ENCODE peak calls at places on chromosomes 6 and 20, in seven cellular contexts. O is mesendoderm, F is foreskin keratinocyte, X is ovary, B is thyroid gland, Z is astrocyte, Y is brain microvascular endothelial cell. Q is an unnamed sample.

GRCh38 chr20:49561256-49561655 is 6.7 kb downstream of the PTGIS start:
- DNase-seq in O (no peak), F (no peak), X (no peak), B (no peak), Z (no peak), Y (no peak), Q (no peak)

GRCh38 chr6:128463942-128464341 is 56.5 kb downstream of the PTPRK start:
- DNase-seq in O (no peak), F (peak), X (no peak), B (no peak), Z (peak), Y (peak), Q (no peak)

GRCh38 chr6:153172815-153173214 is 41.7 kb upstream of the RGS17 start:
- DNase-seq in O (no peak), F (no peak), X (no peak), B (no peak), Z (no peak), Y (no peak), Q (no peak)

GRCh38 chr6:69825904-69826303 is 29.1 kb upstream of the LMBRD1 start:
- DNase-seq in O (no peak), F (peak), X (no peak), B (no peak), Z (peak), Y (peak), Q (no peak)

GRCh38 chr20:54088430-54088829 is 18.0 kb upstream of the BCAS1 start:
- DNase-seq in O (peak), F (no peak), X (no peak), B (no peak), Z (peak), Y (no peak), Q (no peak)

GRCh38 chr6:21931641-21932335 is 338.2 kb downstream of the SOX4 start:
- DNase-seq in O (no peak), F (peak), X (no peak), B (no peak), Z (peak), Y (peak), Q (no peak)

GRCh38 chr6:4316867-4317400 is 181.6 kb upstream of the ECI2 start:
- DNase-seq in O (peak), F (peak), X (no peak), B (no peak), Z (peak), Y (peak), Q (peak)

GRCh38 chr20:64160536-64161495 is 3.4 kb upstream of the MYT1 start:
- DNase-seq in O (peak), F (no peak), X (no peak), B (no peak), Z (no peak), Y (no peak), Q (no peak)

GRCh38 chr20:25009218-25010145 is 16.9 kb upstream of the APMAP start:
- DNase-seq in O (no peak), F (no peak), X (no peak), B (peak), Z (peak), Y (no peak), Q (no peak)

GRCh38 chr6:128124713-128125112 is 223.9 kb upstream of the THEMIS start:
- DNase-seq in O (peak), F (no peak), X (no peak), B (no peak), Z (peak), Y (peak), Q (no peak)

GRCh38 chr6:41577356-41577864 is 31.2 kb downstream of the FOXP4 start:
- DNase-seq in O (no peak), F (no peak), X (no peak), B (no peak), Z (no peak), Y (no peak), Q (no peak)
- H3K27ac ChIP-seq in O (peak), F (no peak), X (no peak), B (peak), Z (no peak), Y (no peak), Q (no peak)

GRCh38 chr6:43613721-43614395 is 15.2 kb downstream of the GTPBP2 start:
- DNase-seq in O (no peak), F (no peak), X (no peak), B (no peak), Z (no peak), Y (no peak), Q (no peak)
- H3K27ac ChIP-seq in O (no peak), F (no peak), X (no peak), B (no peak), Z (no peak), Y (no peak), Q (no peak)

GRCh38 chr6:15513801-15514711 is 148.8 kb downstream of the DTNBP1 start:
- DNase-seq in O (no peak), F (peak), X (no peak), B (no peak), Z (no peak), Y (no peak), Q (no peak)

GRCh38 chr6:15510536-15511247 is 152.1 kb downstream of the DTNBP1 start:
- DNase-seq in O (no peak), F (no peak), X (no peak), B (no peak), Z (no peak), Y (no peak), Q (no peak)

GRCh38 chr6:15513131-15513771 is 149.6 kb downstream of the DTNBP1 start:
- DNase-seq in O (no peak), F (no peak), X (no peak), B (no peak), Z (no peak), Y (no peak), Q (no peak)

GRCh38 chr6:15511248-15512125 is 151.3 kb downstream of the DTNBP1 start:
- DNase-seq in O (no peak), F (no peak), X (no peak), B (no peak), Z (no peak), Y (no peak), Q (no peak)

GRCh38 chr6:15512126-15512525 is 150.7 kb downstream of the DTNBP1 start:
- DNase-seq in O (peak), F (no peak), X (no peak), B (peak), Z (no peak), Y (no peak), Q (no peak)
- H3K27ac ChIP-seq in O (no peak), F (no peak), X (no peak), B (no peak), Z (no peak), Y (no peak), Q (no peak)

GRCh38 chr20:23629542-23630391 is 8.0 kb downstream of the CST3 start:
- DNase-seq in O (no peak), F (no peak), X (no peak), B (no peak), Z (no peak), Y (no peak), Q (no peak)

GRCh38 chr20:23627501-23627900 is 10.3 kb downstream of the CST3 start:
- DNase-seq in O (no peak), F (no peak), X (no peak), B (no peak), Z (peak), Y (no peak), Q (no peak)

GRCh38 chr20:23630392-23630849 is 7.3 kb downstream of the CST3 start:
- DNase-seq in O (no peak), F (no peak), X (no peak), B (no peak), Z (no peak), Y (no peak), Q (no peak)

GRCh38 chr20:23629017-23629541 is 8.7 kb downstream of the CST3 start:
- DNase-seq in O (peak), F (peak), X (no peak), B (peak), Z (peak), Y (peak), Q (peak)

GRCh38 chr20:23628402-23629016 is 9.2 kb downstream of the CST3 start:
- DNase-seq in O (no peak), F (no peak), X (no peak), B (no peak), Z (no peak), Y (no peak), Q (no peak)
- H3K27ac ChIP-seq in O (no peak), F (peak), X (no peak), B (no peak), Z (no peak), Y (no peak), Q (peak)

DNA sequence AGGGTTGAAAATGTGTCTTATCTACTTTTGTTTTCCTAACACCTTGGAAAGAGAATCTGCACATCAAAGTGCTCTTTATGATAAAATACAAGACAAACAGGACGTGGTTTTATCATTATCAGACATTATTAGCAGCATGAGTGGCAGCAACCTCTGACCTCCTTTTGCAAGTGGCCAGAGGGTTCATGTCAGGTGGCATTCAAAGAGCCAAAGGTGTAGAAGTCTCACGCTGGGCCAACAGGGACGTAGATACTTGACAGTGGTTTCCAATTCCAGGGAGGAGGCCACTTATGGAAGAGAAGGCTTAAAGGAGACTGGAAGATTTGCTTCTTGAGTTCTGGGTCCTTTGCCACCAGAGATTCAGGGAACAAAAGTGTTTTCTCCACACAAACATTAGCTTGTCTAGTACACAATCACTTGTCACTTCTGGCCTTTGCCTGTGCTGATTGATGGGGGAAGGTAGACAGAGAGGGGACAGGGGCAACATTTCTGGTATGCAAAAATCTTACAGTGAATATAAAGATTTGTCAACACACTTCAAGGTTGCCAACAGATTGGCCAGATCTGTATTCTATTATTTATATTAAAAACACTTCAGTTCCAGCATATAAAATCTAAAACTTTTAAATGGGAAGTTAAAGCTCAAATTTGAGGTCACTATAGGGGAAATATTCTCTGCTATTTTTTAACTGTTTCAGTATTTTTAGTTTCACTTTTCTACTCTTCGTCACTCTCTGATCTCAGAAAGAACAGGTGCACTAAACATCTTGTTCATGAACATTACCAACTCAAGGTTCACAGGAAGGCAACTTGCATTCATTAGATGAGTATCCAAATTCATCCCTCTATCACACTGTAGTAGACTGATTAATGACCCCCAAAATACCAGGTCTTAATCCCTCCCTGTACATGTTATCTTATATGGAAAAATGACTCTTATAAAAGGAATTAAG is 52.1 kb upstream of the FBXO30 start:
- DNase-seq in O (peak), F (no peak), X (no peak), B (no peak), Z (no peak), Y (no peak), Q (no peak)
- H3K27ac ChIP-seq in O (no peak), F (no peak), X (no peak), B (no peak), Z (no peak), Y (no peak), Q (no peak)

DNA sequence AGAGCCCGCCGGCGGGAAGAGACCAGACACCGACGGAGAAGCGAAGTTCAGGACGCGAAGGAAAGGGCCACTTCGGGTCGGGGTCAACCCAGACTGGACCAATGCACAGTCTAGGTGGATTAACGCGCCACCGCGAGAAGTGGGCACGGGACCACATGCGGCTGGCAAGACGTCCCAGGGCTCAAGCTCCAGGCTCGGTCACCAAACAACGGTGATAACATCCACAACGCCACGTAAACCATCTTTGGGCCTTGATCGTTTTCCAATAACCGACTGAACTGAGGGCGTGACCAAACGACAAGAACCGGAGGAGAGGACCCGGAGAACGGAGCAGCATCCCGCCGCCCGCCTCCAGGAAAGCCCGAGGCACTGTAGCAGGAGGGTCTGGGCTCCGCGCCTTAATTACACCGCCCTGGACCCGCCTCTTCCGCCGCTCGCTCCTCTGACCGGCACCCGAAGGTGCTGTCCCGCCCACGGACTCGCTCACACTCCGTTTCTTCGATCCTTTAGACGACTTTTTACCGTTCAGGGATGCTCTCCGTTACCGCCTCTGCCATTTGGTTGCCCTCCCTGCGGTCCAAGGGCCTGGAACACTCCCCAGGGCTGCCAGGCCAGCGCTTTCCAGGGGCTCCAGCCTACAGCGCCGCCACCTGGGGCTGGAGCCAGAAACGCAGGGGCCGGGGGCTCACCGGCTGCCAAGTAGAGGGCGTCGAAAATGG is 44.1 kb downstream of the DPPA5 start:
- DNase-seq in O (peak), F (peak), X (peak), B (peak), Z (peak), Y (peak), Q (no peak)
- H3K27ac ChIP-seq in O (no peak), F (peak), X (peak), B (peak), Z (peak), Y (peak), Q (peak)

GRCh38 chr6:167745660-167746376 is 80.9 kb upstream of the AFDN start:
- DNase-seq in O (no peak), F (no peak), X (no peak), B (peak), Z (no peak), Y (no peak), Q (no peak)

GRCh38 chr6:167748046-167748445 is 78.7 kb upstream of the AFDN start:
- DNase-seq in O (no peak), F (no peak), X (no peak), B (peak), Z (no peak), Y (no peak), Q (no peak)

GRCh38 chr6:167746377-167747151 is 80.1 kb upstream of the AFDN start:
- DNase-seq in O (peak), F (no peak), X (no peak), B (no peak), Z (no peak), Y (no peak), Q (no peak)

GRCh38 chr6:167747645-167748044 is 79.1 kb upstream of the AFDN start:
- DNase-seq in O (no peak), F (no peak), X (no peak), B (no peak), Z (no peak), Y (no peak), Q (no peak)

DNA sequence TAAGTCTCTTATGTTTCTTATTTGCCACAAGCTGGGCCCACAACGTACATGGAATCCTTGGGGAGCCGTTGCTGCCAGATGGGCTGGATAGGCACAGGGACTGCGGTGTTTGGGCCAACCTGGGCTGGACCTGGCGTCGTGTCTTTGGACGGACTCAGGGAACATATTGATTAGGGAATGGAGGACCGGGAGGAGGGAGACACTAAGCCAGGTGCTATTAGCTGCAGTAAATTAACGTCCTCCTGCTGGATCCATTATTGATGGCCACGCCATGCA is 79.6 kb upstream of the AFDN start:
- DNase-seq in O (no peak), F (no peak), X (no peak), B (no peak), Z (no peak), Y (no peak), Q (no peak)
- H3K27ac ChIP-seq in O (no peak), F (no peak), X (no peak), B (no peak), Z (no peak), Y (no peak), Q (no peak)

GRCh38 chr6:111824608-111825337 is 48.5 kb downstream of the FYN start:
- DNase-seq in O (no peak), F (no peak), X (no peak), B (no peak), Z (no peak), Y (no peak), Q (no peak)
- H3K27ac ChIP-seq in O (no peak), F (no peak), X (no peak), B (no peak), Z (peak), Y (peak), Q (no peak)

DNA sequence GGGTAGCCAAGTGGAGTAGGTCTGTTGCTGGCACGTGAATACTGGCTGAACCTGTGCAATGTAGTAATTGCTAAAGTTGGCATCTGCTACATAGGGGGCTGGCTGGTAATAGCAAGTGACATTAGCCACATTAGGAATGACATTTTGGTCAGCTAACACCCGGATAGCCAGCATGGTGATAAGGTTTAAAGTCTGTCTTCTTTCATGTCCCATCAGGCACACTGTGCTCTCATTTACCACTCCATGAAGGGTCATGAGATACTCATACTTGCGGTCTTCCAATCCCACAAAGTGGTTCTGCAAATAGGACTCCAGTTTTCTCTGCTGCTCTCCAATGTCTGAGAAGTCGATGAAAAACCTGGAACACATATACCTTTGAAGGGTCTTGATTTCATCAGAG is 2.8 kb downstream of the TENT5A start:
- DNase-seq in O (no peak), F (no peak), X (no peak), B (no peak), Z (no peak), Y (no peak), Q (no peak)
- H3K27ac ChIP-seq in O (no peak), F (no peak), X (peak), B (no peak), Z (no peak), Y (no peak), Q (no peak)